ENCODE peak calls at places on chromosomes 13 and 19, in six cellular contexts. B is hippocampal formation, D is left ventricle myocardium superior, I is NCI-H1417, Z is GM10248, Y is HFF-Myc. Q is an unnamed sample.

GRCh38 chr19:16360738-16361137 is 36.1 kb downstream of the KLF2 start:
- DNase-seq in Z (no peak), Y (no peak), I (no peak), D (no peak), B (no peak), Q (no peak)

GRCh38 chr13:51856027-51856736 is 5.6 kb upstream of the CCDC70 start:
- DNase-seq in D (no peak), I (no peak), B (no peak), Y (no peak), Z (no peak), Q (no peak)

GRCh38 chr19:16871870-16872269 is 16.9 kb upstream of the F2RL3 start:
- DNase-seq in I (no peak), D (no peak), Y (no peak), Z (no peak), B (no peak), Q (no peak)

GRCh38 chr13:104949840-104950805 is 1585.3 kb downstream of the EFNB2 start:
- DNase-seq in Y (no peak), Z (no peak), I (no peak), D (no peak), B (no peak), Q (no peak)

GRCh38 chr13:83879431-83880171 is 2.7 kb downstream of the SLITRK1 start:
- DNase-seq in B (peak), Z (no peak), Y (no peak), I (no peak), D (no peak), Q (no peak)

GRCh38 chr13:49585220-49586157 is at the start of gene RCBTB1:
- DNase-seq in Z (peak), D (peak), Y (no peak), I (peak), B (peak), Q (peak)

GRCh38 chr19:40724848-40725247 is 7.9 kb downstream of the ITPKC start:
- DNase-seq in Y (no peak), I (no peak), Z (no peak), D (no peak), B (no peak), Q (no peak)

GRCh38 chr13:59776924-59777690 is 386.6 kb downstream of the DIAPH3 start:
- DNase-seq in B (no peak), Z (no peak), Y (no peak), D (no peak), I (no peak), Q (no peak)

GRCh38 chr13:40916207-40916998 is 102.7 kb downstream of the ELF1 start:
- DNase-seq in D (no peak), Y (peak), B (no peak), Z (no peak), I (no peak), Q (no peak)

GRCh38 chr19:18220632-18221275 is 5.5 kb downstream of the PDE4C start:
- DNase-seq in D (no peak), B (no peak), Z (no peak), Y (no peak), I (peak), Q (no peak)

GRCh38 chr13:50459046-50459445 is 384.4 kb downstream of the DLEU7 start:
- DNase-seq in Y (no peak), B (no peak), I (no peak), D (no peak), Z (no peak), Q (no peak)

GRCh38 chr13:50026788-50027473 is 11.7 kb downstream of the KCNRG start:
- DNase-seq in Z (peak), B (no peak), I (no peak), D (no peak), Y (no peak), Q (no peak)

GRCh38 chr19:10044390-10044789 is 31.1 kb downstream of the RDH8 start:
- DNase-seq in B (no peak), D (no peak), Y (no peak), Z (no peak), I (no peak), Q (no peak)

GRCh38 chr19:2618611-2619010 is 83.9 kb downstream of the GNG7 start:
- DNase-seq in B (peak), D (peak), I (no peak), Y (no peak), Z (no peak), Q (no peak)

GRCh38 chr19:10815969-10816635 is 19.9 kb downstream of the TMED1 start:
- DNase-seq in Y (no peak), D (no peak), B (no peak), Z (no peak), I (no peak), Q (no peak)

GRCh38 chr19:17125052-17125727 is 49.6 kb downstream of the MYO9B start:
- DNase-seq in D (no peak), Y (no peak), B (no peak), Z (peak), I (no peak), Q (no peak)

GRCh38 chr13:44396963-44397580 is 23.4 kb downstream of the SERP2 start:
- DNase-seq in Y (no peak), D (peak), Z (no peak), B (no peak), I (no peak), Q (no peak)

GRCh38 chr13:32515246-32515645 is 23.3 kb downstream of the N4BP2L2 start:
- DNase-seq in D (no peak), Y (no peak), I (no peak), Z (no peak), B (no peak), Q (no peak)

GRCh38 chr13:113951246-113951999 is 22.5 kb downstream of the C13orf46 start:
- DNase-seq in B (peak), Z (peak), Y (no peak), I (peak), D (peak), Q (peak)

GRCh38 chr13:83716121-83716520 is 166.2 kb downstream of the SLITRK1 start:
- DNase-seq in Y (no peak), I (no peak), Z (no peak), D (no peak), B (no peak), Q (no peak)

GRCh38 chr13:106986033-106986484 is 418.1 kb upstream of the ARGLU1 start:
- DNase-seq in Z (no peak), I (no peak), D (no peak), Y (no peak), B (no peak), Q (no peak)

GRCh38 chr19:58218899-58219298 is 9.8 kb upstream of the ZNF544 start:
- DNase-seq in B (no peak), D (no peak), Z (no peak), I (peak), Y (no peak), Q (peak)

GRCh38 chr19:16185123-16185924 is at the start of gene FAM32A:
- DNase-seq in Y (peak), D (peak), B (peak), I (peak), Z (peak), Q (peak)

Q was measured in COR-L47.